ENCODE peak calls at places on chromosomes 1 and 21, in four cellular contexts. U is CD8-positive, alpha-beta T cell; F is upper lobe of right lung; W is SK-N-SH. V is an unnamed sample. For H3K27me3 and H3K36me3, the result is how much of the 10 kb centered on the place peaks cover.

GRCh38 chr1:200524092-200524491 is 96.5 kb downstream of the KIF14 start:
- DNase-seq in W (no peak), U (no peak), F (no peak), V (no peak)

GRCh38 chr1:202045699-202046098 is 35.3 kb downstream of the ELF3 start:
- DNase-seq in U (no peak), W (no peak), F (no peak), V (no peak)

GRCh38 chr1:87612966-87613365 is 284.3 kb downstream of the LMO4 start:
- DNase-seq in U (no peak), W (no peak), F (no peak), V (no peak)

GRCh38 chr1:27488523-27489138 is 1.3 kb downstream of the WASF2 start:
- DNase-seq in U (no peak), F (no peak), W (no peak), V (no peak)

GRCh38 chr1:149844650-149845255 is 54.6 kb upstream of the BOLA1 start:
- DNase-seq in W (no peak), U (no peak), F (no peak), V (no peak)

GRCh38 chr1:75412616-75413015 is 198.3 kb downstream of the SLC44A5 start:
- DNase-seq in W (no peak), F (no peak), U (no peak), V (no peak)

GRCh38 chr21:41186763-41187536 is 19.0 kb downstream of the BACE2 start:
- DNase-seq in W (no peak), U (no peak), F (no peak), V (no peak)

GRCh38 chr1:79614762-79615161 is 608.2 kb upstream of the ADGRL4 start:
- DNase-seq in W (no peak), F (no peak), U (no peak), V (no peak)

GRCh38 chr1:160078392-160079195 is 2.7 kb upstream of the KCNJ9 start:
- DNase-seq in F (peak), W (peak), U (peak), V (no peak)

GRCh38 chr21:17819114-17819877 is at the start of gene C21orf91:
- DNase-seq in U (peak), F (peak), W (peak), V (peak)

GRCh38 chr1:44030606-44031050 is 634 bp downstream of the SLC6A9 start:
- DNase-seq in F (no peak), W (peak), U (no peak), V (no peak)

GRCh38 chr21:36461918-36462486 is 17.9 kb downstream of the CLDN14 start:
- DNase-seq in U (no peak), F (no peak), W (no peak), V (no peak)

GRCh38 chr1:71303617-71304041 is 222.8 kb upstream of the ZRANB2 start:
- DNase-seq in U (no peak), W (no peak), F (no peak), V (no peak)

GRCh38 chr21:45643021-45643980 is at the start of gene PCBP3:
- DNase-seq in W (peak), F (peak), U (peak), V (peak)

GRCh38 chr1:116179398-116179797 is 68.2 kb downstream of the MAB21L3 start:
- DNase-seq in W (no peak), F (no peak), U (no peak), V (no peak)

GRCh38 chr1:116178837-116179236 is 67.6 kb downstream of the MAB21L3 start:
- DNase-seq in W (no peak), F (no peak), U (no peak), V (no peak)

GRCh38 chr1:116179886-116180474 is 68.8 kb downstream of the MAB21L3 start:
- DNase-seq in U (no peak), W (no peak), F (no peak), V (no peak)

GRCh38 chr1:116176306-116176789 is 65.1 kb downstream of the MAB21L3 start:
- DNase-seq in W (no peak), F (no peak), U (no peak), V (no peak)

DNA sequence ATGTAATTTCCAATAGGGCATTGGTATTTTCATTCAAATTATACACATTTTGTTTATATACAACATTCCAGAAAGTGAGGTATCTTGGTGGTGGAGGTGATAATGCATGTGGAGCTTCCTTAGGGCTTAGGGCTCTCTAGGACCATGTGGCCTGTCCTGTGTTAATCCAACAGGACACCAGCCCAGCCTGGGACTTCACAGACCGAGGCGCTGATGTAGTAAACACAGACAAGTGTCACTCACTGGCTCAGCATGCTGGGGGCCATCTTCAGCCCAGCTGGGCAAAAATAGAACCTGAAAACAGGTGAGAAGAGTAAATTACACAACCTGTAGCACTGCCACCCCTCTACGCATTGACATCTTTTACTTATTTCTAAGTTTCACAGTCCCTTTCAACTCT is 66.7 kb downstream of the MAB21L3 start:
- DNase-seq in U (no peak), F (no peak), W (no peak), V (no peak)
- H3K27me3 ChIP-seq in U (under half), F (under half), W (under half), V (under half)

GRCh38 chr1:245578751-245579150 is 424.0 kb downstream of the KIF26B start:
- DNase-seq in U (no peak), W (no peak), F (no peak), V (no peak)

GRCh38 chr1:245578306-245578705 is 423.5 kb downstream of the KIF26B start:
- DNase-seq in W (no peak), U (no peak), F (no peak), V (no peak)

GRCh38 chr1:245576323-245576722 is 421.5 kb downstream of the KIF26B start:
- DNase-seq in W (no peak), F (no peak), U (no peak), V (no peak)

GRCh38 chr1:245575710-245576109 is 420.9 kb downstream of the KIF26B start:
- DNase-seq in F (no peak), U (no peak), W (no peak), V (no peak)

DNA sequence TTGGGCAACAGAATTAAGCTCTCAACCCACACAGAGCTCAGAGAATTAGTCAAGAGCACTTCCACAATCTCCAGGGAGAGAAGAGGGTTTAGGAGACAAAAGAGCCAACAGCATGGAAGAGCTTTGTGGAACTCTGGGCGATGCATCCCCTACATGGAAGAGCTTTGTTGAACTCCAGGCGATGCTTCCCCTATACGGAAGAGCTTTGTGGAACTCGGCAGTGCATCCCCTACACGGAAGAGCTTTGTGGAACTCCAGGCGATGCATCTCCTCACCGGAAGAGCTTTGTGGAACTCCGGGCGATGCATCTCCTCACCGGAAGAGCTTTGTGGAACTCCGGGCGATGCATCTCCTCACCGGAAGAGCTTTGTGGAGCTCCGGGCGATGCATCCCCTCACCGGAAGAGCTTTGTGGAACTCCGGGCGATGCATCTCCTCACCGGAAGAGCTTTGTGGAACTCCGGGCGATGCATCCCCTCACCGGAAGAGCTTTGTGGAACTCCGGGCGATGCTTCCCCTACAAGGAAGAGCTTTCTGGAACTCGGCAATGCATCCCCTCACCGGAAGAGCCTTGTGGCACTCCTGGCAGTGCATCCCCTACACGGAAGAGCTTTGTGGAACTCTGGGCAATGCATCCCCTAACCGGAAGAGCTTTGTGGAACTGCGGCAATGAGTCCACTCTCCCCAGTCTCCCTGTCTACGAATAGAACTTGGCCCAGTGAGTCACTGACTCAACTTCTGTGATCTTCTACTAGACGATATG is 422.8 kb downstream of the KIF26B start:
- DNase-seq in U (no peak), W (no peak), F (peak), V (no peak)
- H3K36me3 ChIP-seq in U (under half), W (under half), F (under half), V (under half)

GRCh38 chr1:2859219-2859880 is 57.9 kb upstream of the TTC34 start:
- DNase-seq in F (no peak), U (no peak), W (no peak), V (peak)
- H3K27me3 ChIP-seq in F (under half), U (under half), W (under half), V (under half)

DNA sequence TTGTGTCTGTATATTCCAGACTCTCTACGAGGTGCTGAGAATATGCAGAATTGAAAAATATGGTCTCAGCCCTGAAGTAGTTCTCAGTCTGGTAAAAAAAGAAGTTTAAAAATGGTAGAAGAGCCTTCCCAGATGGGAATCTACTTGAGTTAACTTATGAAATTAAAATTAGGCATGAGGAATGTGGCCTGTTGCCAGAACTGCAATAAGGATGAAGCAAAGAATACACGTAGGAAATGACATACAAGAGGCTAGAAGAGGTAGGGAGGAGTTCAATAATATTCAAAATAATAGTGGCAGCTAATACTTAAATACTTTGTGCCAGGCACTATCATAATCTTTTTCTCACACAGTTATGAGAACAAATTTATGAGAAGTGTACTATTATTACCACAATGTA is 6.3 kb downstream of the ASPM start:
- DNase-seq in U (no peak), F (no peak), W (no peak), V (no peak)
- H3K36me3 ChIP-seq in U (under half), F (under half), W (under half), V (under half)

DNA sequence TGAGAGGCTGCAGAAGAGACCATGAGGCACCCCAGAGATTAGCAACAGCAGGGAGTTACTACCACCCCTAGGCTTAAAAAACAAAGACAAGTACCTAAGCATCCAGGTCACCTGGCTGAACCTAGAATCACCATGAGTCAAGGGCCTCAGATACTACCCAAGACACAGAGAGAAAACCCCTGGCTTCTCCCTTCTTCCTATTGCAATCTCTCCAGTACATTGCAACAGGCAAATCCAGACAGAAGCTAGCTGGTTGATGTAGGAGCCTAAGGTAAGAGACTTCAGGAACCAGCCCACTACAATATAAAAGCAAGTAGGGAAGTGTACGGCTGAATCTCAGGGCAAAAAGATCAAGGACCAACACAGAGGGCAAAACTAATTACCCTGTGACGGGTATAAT is 367.2 kb downstream of the PLPP3 start:
- DNase-seq in W (no peak), U (no peak), F (no peak), V (no peak)
- H3K27me3 ChIP-seq in W (under half), U (under half), F (under half), V (under half)

DNA sequence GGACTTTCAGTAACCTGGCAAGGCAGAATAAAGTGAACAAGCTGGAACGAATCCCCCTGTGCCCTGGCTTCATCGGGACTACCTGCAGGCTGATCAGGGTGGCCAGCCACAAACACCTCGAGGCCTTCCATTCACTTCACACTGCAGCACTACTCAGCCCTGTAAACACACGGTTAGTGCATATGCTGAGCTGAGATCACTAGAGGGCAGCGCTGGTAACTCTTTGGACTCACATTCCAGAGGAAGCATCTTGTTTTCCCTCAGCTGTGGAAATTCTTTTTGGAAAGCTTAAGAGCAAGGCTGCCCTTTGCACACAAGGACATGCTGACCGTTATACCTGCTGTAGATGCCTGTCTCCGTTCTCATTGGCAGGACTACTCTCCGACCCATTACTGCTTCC is 32.1 kb downstream of the PCSK9 start:
- DNase-seq in F (no peak), W (peak), U (no peak), V (no peak)
- H3K36me3 ChIP-seq in F (half or more), W (half or more), U (under half), V (half or more)

DNA sequence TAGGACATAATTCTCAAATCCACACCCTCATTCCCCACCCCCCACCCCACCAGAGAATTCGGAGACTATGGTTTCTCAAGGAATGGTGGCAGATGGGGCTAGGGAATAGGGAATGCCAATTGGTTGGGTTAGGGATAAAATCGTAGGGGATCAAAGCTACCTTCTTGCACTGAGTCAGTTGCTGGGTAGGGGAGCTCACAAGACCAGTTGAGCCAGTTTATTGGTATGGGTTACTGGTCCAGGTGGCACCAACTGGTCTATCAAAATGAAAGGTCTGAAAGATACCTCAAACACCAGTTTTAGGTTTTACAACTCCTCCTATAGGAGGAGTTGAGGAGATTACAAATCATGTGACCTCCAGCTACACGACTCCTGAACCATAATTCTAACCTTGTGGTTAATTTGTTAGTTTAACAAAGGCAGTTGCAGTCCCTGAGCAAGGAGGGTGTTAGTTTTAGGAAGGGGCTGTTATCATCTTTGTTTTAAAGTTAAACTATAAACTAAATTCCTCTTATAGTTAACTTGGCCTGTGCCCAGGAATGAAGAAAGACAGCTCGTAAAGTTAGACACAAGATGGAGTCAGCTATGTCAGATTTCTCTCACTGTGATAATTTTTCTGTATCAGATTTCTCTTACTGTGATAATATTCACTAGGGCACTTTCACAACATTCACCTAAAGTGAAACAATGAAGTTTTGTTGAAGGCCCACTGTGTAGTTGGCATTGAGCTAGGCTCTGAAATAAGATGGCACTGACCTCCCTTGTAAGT is 2.5 kb downstream of the SHISAL2A start:
- DNase-seq in F (no peak), U (no peak), W (no peak), V (no peak)
- H3K27me3 ChIP-seq in F (under half), U (under half), W (under half), V (under half)

GRCh38 chr1:223772771-223773160 is 60.4 kb downstream of the CAPN2 start:
- DNase-seq in U (no peak), F (no peak), W (no peak), V (no peak)
- H3K36me3 ChIP-seq in U (under half), F (half or more), W (half or more), V (half or more)